ENCODE peak calls at places on chromosomes 11 and 22, in seven cellular contexts. P, I, Z, S, R, M and K are unnamed samples.
A peak's percentile ranks its signal among the peaks of the same experiment; 100 is the strongest.

GRCh38 chr11:121082670-121083069 is 18.4 kb upstream of the TECTA start:
- DNase-seq in P (no peak), I (peak; percentile 18), Z (peak; percentile 17), S (peak; percentile 75), R (no peak), M (no peak), K (no peak)

GRCh38 chr22:42630901-42631602 is 9.3 kb downstream of the ATP5MGL start:
- DNase-seq in P (no peak), I (no peak), Z (no peak), S (no peak), R (no peak), M (no peak), K (no peak)

GRCh38 chr11:44795803-44796535 is 69.2 kb downstream of the TSPAN18 start:
- DNase-seq in P (no peak), I (no peak), Z (no peak), S (no peak), R (no peak), M (no peak), K (no peak)

GRCh38 chr11:115764172-115764571 is 260.0 kb upstream of the CADM1 start:
- DNase-seq in P (no peak), I (no peak), Z (no peak), S (no peak), R (no peak), M (no peak), K (no peak)

GRCh38 chr11:11442791-11443190 is 89.7 kb upstream of the CSNK2A3 start:
- DNase-seq in P (no peak), I (no peak), Z (no peak), S (no peak), R (no peak), M (no peak), K (no peak)

GRCh38 chr22:40236131-40236665 is 58.5 kb downstream of the TNRC6B start:
- DNase-seq in P (no peak), I (no peak), Z (no peak), S (no peak), R (no peak), M (no peak), K (no peak)

GRCh38 chr22:44024288-44024908 is at the start of gene PARVB:
- DNase-seq in P (no peak), I (peak; percentile 33), Z (no peak), S (peak; percentile 53), R (peak; percentile 84), M (no peak), K (no peak)

GRCh38 chr22:39234157-39234793 is 10.5 kb downstream of the PDGFB start:
- DNase-seq in P (no peak), I (no peak), Z (peak; percentile 61), S (peak; percentile 59), R (no peak), M (no peak), K (no peak)

GRCh38 chr11:131392528-131393255 is 22.3 kb downstream of the NTM start:
- DNase-seq in P (no peak), I (peak; percentile 2), Z (no peak), S (no peak), R (no peak), M (no peak), K (no peak)

GRCh38 chr11:75873417-75874148 is 58.6 kb downstream of the UVRAG start:
- DNase-seq in P (peak; percentile 73), I (no peak), Z (peak; percentile 19), S (no peak), R (no peak), M (no peak), K (no peak)

GRCh38 chr11:65611028-65611757 is 2.8 kb downstream of the MAP3K11 start:
- DNase-seq in P (no peak), I (no peak), Z (peak; percentile 90), S (no peak), R (no peak), M (no peak), K (no peak)
- H3K9ac ChIP-seq in P (peak overlapping the region; percentile 85), I (peak overlapping the region; percentile 1), Z (peak overlapping the region; percentile 69), S (no peak overlapping the region), R (peak overlapping the region; percentile 93), M (peak overlapping the region; percentile 95), K (no peak overlapping the region)

GRCh38 chr11:8720868-8721739 is 38.5 kb downstream of the RPL27A start:
- DNase-seq in P (no peak), I (no peak), Z (no peak), S (no peak), R (no peak), M (no peak), K (peak; percentile 44)
- TF ChIP-seq MAX in P (no peak), I (no peak), Z (no peak), S (no peak), R (no peak), M (no peak), K (no peak)

DNA sequence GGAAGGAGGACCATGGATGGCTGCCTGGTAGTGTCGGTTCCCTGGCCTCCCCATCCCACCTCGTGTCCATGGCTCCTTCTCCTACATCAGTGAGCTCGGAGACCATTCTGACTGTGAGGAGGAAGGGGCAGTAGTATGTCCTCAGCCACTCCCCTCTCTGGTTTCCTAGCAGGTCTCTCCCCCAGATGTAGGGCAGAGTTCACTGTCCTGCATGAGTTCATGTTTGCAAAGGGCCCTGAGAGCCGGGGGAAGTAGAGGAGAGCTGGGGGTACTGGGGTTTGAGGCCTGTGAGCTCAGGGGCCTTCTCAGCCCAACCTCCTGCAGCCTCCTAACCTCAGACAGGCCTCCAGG is 18.4 kb upstream of the ST3GAL4 start:
- DNase-seq in P (no peak), I (no peak), Z (no peak), S (no peak), R (no peak), M (no peak), K (no peak)
- H3K9ac ChIP-seq in P (no peak overlapping the region), I (no peak overlapping the region), Z (peak overlapping the region; percentile 56), S (no peak overlapping the region), R (no peak overlapping the region), M (no peak overlapping the region), K (no peak overlapping the region)

DNA sequence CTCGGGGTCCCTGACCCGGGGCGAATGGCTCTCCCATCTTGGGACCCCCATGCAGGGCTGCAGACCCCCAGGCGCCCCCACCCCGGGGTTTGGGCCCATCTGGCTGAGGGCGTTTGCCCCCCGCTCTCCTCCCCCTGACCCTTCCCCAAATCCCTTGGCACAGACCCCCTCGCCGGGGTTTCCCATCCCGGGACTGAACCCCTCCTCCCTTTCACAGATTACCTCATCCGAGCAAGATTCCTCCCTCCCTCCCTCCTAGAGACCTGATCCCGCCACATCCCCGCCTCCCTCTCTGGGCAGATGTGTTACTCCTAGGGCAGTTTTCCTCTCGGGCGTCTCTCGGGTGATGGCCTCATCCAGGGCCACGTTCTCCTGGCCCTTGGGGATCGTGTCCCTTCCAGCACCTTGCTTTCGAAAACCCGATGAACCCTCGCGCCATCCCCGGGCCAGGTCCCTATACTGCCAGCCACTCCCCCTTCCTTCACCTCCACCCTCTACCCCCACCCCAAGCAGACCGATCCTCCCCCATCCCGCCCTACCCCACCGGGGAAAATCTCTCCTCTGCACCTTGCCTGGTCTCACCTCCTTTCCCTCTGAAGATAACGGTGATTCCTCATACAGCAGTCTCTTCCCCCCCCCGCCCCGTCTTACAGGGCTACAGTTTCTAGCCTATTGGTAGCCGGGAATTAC is 899 bp downstream of the KMT2A start:
- DNase-seq in P (no peak), I (peak; percentile 94), Z (peak; percentile 34), S (peak; percentile 65), R (peak; percentile 57), M (peak; percentile 10), K (no peak)
- TF ChIP-seq MAX in P (no peak), I (no peak), Z (no peak), S (no peak), R (no peak), M (no peak), K (no peak)

GRCh38 chr11:36509265-36509664 is 807 bp downstream of the TRAF6 start:
- DNase-seq in P (no peak), I (peak; percentile 76), Z (peak; percentile 64), S (no peak), R (peak; percentile 34), M (no peak), K (no peak)

GRCh38 chr11:36508743-36509142 is 1.3 kb downstream of the TRAF6 start:
- DNase-seq in P (no peak), I (peak; percentile 18), Z (no peak), S (no peak), R (peak; percentile 12), M (no peak), K (no peak)

GRCh38 chr11:36510567-36511020 is 522 bp upstream of the TRAF6 start:
- DNase-seq in P (no peak), I (no peak), Z (no peak), S (no peak), R (no peak), M (no peak), K (no peak)

GRCh38 chr11:36509694-36510566 is at the start of gene TRAF6:
- DNase-seq in P (no peak), I (peak; percentile 92), Z (peak; percentile 91), S (peak; percentile 98), R (peak; percentile 95), M (peak; percentile 71), K (peak; percentile 70)

GRCh38 chr11:36507824-36508489 is 2.1 kb downstream of the TRAF6 start:
- DNase-seq in P (no peak), I (no peak), Z (no peak), S (no peak), R (no peak), M (no peak), K (no peak)
- H3K9ac ChIP-seq in P (no peak overlapping the region), I (peak overlapping the region; percentile 86), Z (no peak overlapping the region), S (no peak overlapping the region), R (no peak overlapping the region), M (peak overlapping the region; percentile 92), K (no peak overlapping the region)

GRCh38 chr22:23526588-23527315 is 53.3 kb downstream of the IGLL1 start:
- DNase-seq in P (no peak), I (no peak), Z (no peak), S (no peak), R (peak; percentile 66), M (no peak), K (no peak)

GRCh38 chr22:23525510-23525909 is 54.6 kb downstream of the IGLL1 start:
- DNase-seq in P (no peak), I (no peak), Z (no peak), S (no peak), R (no peak), M (no peak), K (no peak)

GRCh38 chr22:23529166-23530103 is 50.7 kb downstream of the IGLL1 start:
- DNase-seq in P (no peak), I (no peak), Z (no peak), S (no peak), R (no peak), M (no peak), K (no peak)

GRCh38 chr22:23530106-23530505 is 50.0 kb downstream of the IGLL1 start:
- DNase-seq in P (no peak), I (no peak), Z (no peak), S (no peak), R (no peak), M (no peak), K (no peak)

DNA sequence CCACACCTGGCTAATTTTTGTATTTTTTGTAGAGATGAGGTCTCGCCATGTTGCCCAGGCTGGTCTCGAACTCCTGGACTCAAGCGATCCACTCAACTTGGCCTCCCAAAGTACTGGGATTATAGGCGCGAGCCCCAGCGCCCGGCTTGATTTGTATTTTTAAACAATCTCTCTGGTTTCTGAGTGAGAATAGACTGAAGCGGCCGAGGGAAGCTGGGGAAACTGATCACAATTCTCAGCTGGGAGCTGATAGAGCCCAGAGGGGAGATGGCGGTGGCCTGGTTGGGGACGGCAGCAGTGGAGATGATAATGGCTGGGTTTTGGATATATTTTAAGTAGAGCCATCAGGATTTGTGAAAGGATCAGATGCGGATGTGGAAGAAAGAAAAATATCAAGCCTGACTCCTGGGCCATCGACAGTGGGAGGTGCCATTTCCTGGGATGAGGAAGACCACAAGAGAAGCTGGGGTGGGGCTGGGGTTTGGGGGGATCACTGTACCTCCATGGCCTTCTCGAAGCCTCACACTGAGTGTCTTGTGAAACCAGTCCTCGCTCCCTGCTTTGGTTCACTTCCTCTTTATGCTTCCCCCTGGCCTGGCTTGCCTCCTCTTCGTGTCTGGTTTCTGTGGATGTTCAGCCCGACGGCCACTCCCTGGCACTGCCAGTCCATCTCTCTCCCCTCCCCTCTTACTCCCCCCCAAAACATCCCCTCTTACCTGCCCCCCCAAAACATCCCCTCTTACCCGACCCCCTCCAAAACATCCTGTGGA is 51.9 kb downstream of the IGLL1 start:
- DNase-seq in P (no peak), I (no peak), Z (no peak), S (no peak), R (no peak), M (no peak), K (no peak)
- TF ChIP-seq MAX in P (no peak), I (no peak), Z (no peak), S (no peak), R (no peak), M (no peak), K (no peak)